ENCODE peak calls at places on chromosomes 1 and 21, in five cellular contexts. O is left ventricle myocardium inferior, D is ovary, M is neural progenitor cell, C is right atrium auricular region. P is an unnamed sample.

GRCh38 chr1:193325771-193326170 is 139.4 kb upstream of the B3GALT2 start:
- DNase-seq in O (no peak), D (no peak), M (no peak), C (no peak), P (no peak)

GRCh38 chr21:42097274-42097673 is 26.2 kb downstream of the UMODL1 start:
- DNase-seq in O (no peak), D (no peak), M (no peak), C (no peak), P (no peak)

GRCh38 chr1:229664133-229664689 is 38.2 kb downstream of the URB2 start:
- DNase-seq in O (no peak), D (no peak), M (no peak), C (no peak), P (peak)

GRCh38 chr1:1318131-1318652 is 6.3 kb downstream of the INTS11 start:
- DNase-seq in O (peak), D (peak), M (no peak), C (peak), P (peak)

GRCh38 chr21:46207006-46207919 is 21.3 kb downstream of the LSS start:
- DNase-seq in O (no peak), D (no peak), M (no peak), C (no peak), P (no peak)

GRCh38 chr1:37064059-37064458 is 29.7 kb upstream of the GRIK3 start:
- DNase-seq in O (no peak), D (no peak), M (no peak), C (no peak), P (no peak)

GRCh38 chr1:14365226-14365994 is 233.1 kb upstream of the KAZN start:
- DNase-seq in O (no peak), D (no peak), M (no peak), C (no peak), P (no peak)

GRCh38 chr21:42227909-42228708 is 9.2 kb downstream of the ABCG1 start:
- DNase-seq in O (peak), D (no peak), M (peak), C (peak), P (peak)

GRCh38 chr1:235650341-235651169 is 971 bp upstream of the GNG4 start:
- DNase-seq in O (no peak), D (peak), M (peak), C (peak), P (peak)

GRCh38 chr1:206812456-206812855 is 40.2 kb upstream of the IL10 start:
- DNase-seq in O (no peak), D (no peak), M (no peak), C (no peak), P (no peak)

GRCh38 chr1:206805357-206805756 is 33.1 kb upstream of the IL10 start:
- DNase-seq in O (no peak), D (no peak), M (no peak), C (no peak), P (no peak)

GRCh38 chr1:206804156-206804737 is 32.0 kb upstream of the IL10 start:
- DNase-seq in O (no peak), D (no peak), M (no peak), C (no peak), P (no peak)

GRCh38 chr1:206809504-206810084 is 37.3 kb upstream of the IL10 start:
- DNase-seq in O (no peak), D (no peak), M (peak), C (no peak), P (peak)

DNA sequence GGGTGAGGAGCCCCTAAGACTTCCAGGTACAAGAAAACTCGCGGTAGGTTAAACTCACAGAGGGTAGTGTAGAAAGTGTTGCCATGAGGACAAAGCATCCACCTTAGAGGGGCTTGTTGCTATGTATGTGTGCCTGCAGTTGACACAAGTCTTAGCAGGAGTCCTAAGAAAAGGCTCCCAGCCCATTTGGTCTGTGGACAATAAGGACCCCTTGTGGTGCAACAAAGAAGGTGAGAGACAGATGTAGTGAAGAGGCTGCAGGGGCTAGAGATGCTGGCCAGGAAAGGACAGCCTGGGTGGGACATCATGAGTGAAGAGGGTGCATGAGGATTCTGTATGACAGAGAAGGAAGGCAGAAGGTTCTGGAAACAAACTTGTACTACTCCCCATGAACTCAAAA is 36.3 kb upstream of the IL10 start:
- DNase-seq in O (no peak), D (no peak), M (peak), C (no peak), P (peak)
- TF ChIP-seq CTCF in O (peak), D (no peak), M (peak), C (peak), P (no peak)

GRCh38 chr1:23634840-23635642 is 56.6 kb upstream of the RPL11 start:
- DNase-seq in O (peak), D (peak), M (peak), C (peak), P (peak)
- H3K4me3 ChIP-seq in O (peak), D (peak), M (no peak), C (peak), P (no peak)

GRCh38 chr1:84991097-84991890 is 5.6 kb downstream of the MCOLN2 start:
- DNase-seq in O (no peak), D (no peak), M (no peak), C (no peak), P (no peak)
- H3K27ac ChIP-seq in O (no peak), D (no peak), M (no peak), C (no peak), P (no peak)

GRCh38 chr1:237470712-237471310 is 419.9 kb downstream of the ZP4 start:
- DNase-seq in O (peak), D (no peak), M (peak), C (no peak), P (peak)
- TF ChIP-seq CTCF in O (no peak), D (no peak), M (no peak), C (no peak), P (no peak)